ENCODE peak calls at places on chromosomes 12 and 14, in five cellular contexts. V is Calu3; E is suprapubic skin; B is CD4-positive, alpha-beta T cell; G is nephron progenitor cell. D is an unnamed sample.

GRCh38 chr12:51631591-51631990 is 40.6 kb downstream of the SCN8A start:
- DNase-seq in V (peak), G (no peak), B (no peak), E (no peak), D (no peak)

GRCh38 chr14:64147126-64147790 is 146.9 kb downstream of the ESR2 start:
- DNase-seq in G (no peak), B (no peak), V (no peak), E (no peak), D (no peak)

GRCh38 chr12:40942326-40942725 is 245.8 kb upstream of the PDZRN4 start:
- DNase-seq in G (no peak), B (no peak), V (no peak), E (no peak), D (no peak)

GRCh38 chr12:119334459-119335170 is at the start of gene CCDC60:
- DNase-seq in E (no peak), B (no peak), G (peak), V (no peak), D (no peak)

GRCh38 chr12:45623221-45623620 is 106.3 kb upstream of the ARID2 start:
- DNase-seq in G (no peak), V (no peak), E (no peak), B (no peak), D (no peak)

GRCh38 chr14:90760591-90761316 is 55.5 kb downstream of the TTC7B start:
- DNase-seq in G (no peak), E (no peak), V (peak), B (no peak), D (peak)

GRCh38 chr14:73476451-73476905 is 14.3 kb upstream of the RIOX1 start:
- DNase-seq in V (no peak), B (no peak), E (no peak), G (no peak), D (no peak)

GRCh38 chr12:3622021-3622731 is 130.7 kb downstream of the CRACR2A start:
- DNase-seq in V (no peak), G (no peak), E (no peak), B (no peak), D (no peak)

GRCh38 chr14:30333934-30334333 is 225.0 kb upstream of the G2E3 start:
- DNase-seq in G (no peak), B (no peak), V (no peak), E (no peak), D (no peak)

GRCh38 chr14:30331030-30331429 is 227.9 kb upstream of the G2E3 start:
- DNase-seq in B (no peak), E (no peak), G (no peak), V (no peak), D (no peak)

GRCh38 chr14:30332374-30332773 is 226.6 kb upstream of the G2E3 start:
- DNase-seq in B (no peak), V (no peak), E (no peak), G (no peak), D (no peak)

GRCh38 chr14:30330452-30330851 is 228.5 kb upstream of the G2E3 start:
- DNase-seq in E (no peak), V (no peak), G (no peak), B (no peak), D (no peak)
- TF ChIP-seq CTCF in E (no peak), V (no peak), G (peak), B (no peak), D (peak)

GRCh38 chr14:92951912-92952471 is 29.0 kb downstream of the CHGA start:
- DNase-seq in V (peak), G (peak), B (peak), E (no peak), D (peak)
- TF ChIP-seq CTCF in V (peak), G (peak), B (peak), E (peak), D (peak)

DNA sequence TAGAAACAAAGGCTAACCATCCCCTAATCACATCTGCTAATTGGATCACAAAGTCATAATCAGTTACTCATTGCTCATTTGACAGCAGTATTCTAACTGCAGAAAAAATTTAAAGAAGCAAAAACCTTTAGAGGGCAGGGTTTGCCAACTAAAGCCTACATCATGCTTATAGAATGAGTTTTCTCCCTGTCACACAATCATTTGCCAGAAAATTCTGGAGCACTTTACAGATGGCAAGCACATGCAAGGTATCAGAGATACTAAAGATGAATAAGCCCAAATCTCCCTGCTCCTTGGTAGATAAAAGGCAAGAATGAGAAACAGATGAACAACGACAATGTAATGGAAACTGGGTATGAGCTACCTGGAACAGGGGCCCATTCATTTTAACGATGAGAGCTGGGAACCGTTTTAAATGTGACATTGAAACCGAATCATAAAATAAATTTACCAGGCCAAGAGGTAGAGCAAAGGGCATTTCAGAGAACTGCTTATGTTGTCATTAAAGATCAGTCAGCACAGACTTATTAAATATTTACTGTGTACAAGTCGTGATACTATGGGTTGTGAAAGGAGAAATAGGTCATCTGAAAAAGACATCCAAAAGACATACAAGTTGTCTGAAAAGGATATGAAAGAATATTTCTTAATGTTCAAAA is 211.4 kb upstream of the ABCD2 start:
- DNase-seq in B (no peak), G (no peak), E (no peak), V (no peak), D (no peak)
- TF ChIP-seq CTCF in B (no peak), G (no peak), E (no peak), V (no peak), D (no peak)

GRCh38 chr12:11812558-11813421 is 163.3 kb downstream of the ETV6 start:
- DNase-seq in G (peak), B (peak), V (peak), E (no peak), D (no peak)
- TF ChIP-seq CTCF in G (peak), B (peak), V (no peak), E (no peak), D (peak)

GRCh38 chr14:21145437-21145836 is 10.4 kb downstream of the OR5AU1 start:
- DNase-seq in G (no peak), V (no peak), B (no peak), E (no peak), D (no peak)
- TF ChIP-seq CTCF in G (no peak), V (no peak), B (no peak), E (no peak), D (no peak)

GRCh38 chr12:69875416-69875815 is 50.4 kb downstream of the MYRFL start:
- DNase-seq in B (no peak), V (no peak), G (no peak), E (no peak), D (no peak)

GRCh38 chr12:69874606-69875005 is 49.6 kb downstream of the MYRFL start:
- DNase-seq in B (no peak), V (no peak), G (no peak), E (no peak), D (no peak)

GRCh38 chr12:69880566-69880965 is 55.5 kb downstream of the MYRFL start:
- DNase-seq in B (no peak), E (no peak), V (no peak), G (no peak), D (no peak)

GRCh38 chr12:69881771-69882170 is 56.7 kb downstream of the MYRFL start:
- DNase-seq in B (no peak), G (no peak), V (no peak), E (no peak), D (no peak)

DNA sequence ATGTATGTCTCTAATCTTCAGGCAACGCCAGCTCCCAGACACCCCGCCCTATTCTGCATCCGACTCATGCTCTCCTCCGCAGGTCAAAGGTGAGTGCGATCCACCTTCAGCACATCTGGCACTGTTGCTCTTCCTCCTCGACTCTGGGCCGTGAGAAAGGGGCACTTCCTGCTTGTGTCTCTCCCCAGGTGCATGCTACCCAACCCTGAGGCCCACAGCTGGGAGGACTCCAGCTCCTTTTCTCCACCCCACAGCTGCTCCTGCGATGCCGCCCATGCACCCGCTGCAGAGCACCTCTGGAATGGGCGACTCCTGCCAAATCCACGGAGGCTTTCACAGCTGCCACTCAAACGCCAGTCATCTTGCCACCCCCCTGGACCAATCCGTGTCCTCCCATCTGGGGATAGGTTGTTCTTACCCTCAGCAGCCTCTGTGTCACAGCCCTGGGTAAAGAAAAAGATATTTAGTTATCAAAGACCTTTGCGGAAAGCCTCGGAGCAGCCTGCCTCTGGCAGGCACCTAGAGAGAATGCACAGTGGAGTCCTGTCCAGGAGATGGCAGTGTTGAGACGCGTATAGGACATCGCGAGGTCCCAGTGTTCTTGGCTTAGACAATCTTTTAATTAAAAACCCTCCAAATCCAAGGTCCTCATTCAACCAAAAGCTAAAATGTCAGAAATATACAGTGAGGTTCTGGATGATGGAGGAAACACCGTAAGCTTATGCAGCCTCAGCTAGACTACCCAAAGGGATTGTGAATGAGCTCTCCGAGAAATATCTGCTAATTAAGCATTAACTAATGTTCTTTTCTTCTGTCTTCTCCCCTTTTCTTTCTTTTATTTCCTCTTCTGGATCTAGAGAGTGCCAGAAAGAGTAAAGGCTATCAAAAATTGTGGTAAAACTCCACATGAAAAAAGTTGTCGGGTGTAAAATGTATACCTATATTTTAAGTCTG is 54.3 kb downstream of the MYRFL start:
- DNase-seq in E (no peak), B (peak), V (peak), G (peak), D (no peak)
- TF ChIP-seq CTCF in E (peak), B (peak), V (peak), G (peak), D (peak)

DNA sequence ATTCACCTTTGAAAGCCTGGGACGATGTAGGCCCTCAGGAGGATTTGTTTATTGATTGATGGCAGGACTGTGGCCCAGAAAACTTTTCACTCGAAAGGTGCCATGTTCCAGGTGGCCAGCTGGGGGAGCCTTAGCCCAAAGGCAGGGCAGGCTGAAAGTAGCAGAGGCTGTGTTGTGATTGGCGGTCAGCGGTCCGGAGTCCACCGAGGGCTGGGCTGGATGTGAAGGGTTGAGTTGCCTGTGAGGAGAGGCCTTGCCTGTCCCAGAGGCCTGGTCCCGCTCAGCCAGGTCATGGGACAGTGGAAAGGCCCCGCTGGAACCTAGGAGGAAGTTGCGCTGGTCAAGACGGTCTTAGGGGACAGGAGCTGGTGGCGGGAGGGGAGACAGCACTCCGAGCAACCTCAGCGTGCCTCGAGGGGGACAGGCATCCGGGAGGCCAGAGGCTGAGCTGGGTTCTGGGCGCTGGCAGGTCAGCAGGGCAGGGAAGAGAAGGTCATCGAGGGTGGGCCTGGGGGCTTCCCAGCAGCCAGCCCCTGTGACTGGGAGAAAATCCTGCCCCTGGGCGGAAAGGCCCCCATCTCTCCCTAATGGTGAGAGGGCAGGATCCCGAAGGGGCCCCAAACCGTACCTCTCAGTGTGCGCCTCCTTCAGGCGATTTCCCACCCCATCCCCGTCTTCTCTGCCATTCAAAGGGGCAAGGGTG is 26.3 kb downstream of the CMA1 start:
- DNase-seq in E (no peak), V (peak), B (peak), G (peak), D (no peak)
- TF ChIP-seq CTCF in E (peak), V (peak), B (peak), G (peak), D (peak)

GRCh38 chr12:49615725-49616124 is 7.6 kb upstream of the PRPF40B start:
- DNase-seq in E (no peak), G (no peak), V (no peak), B (no peak), D (no peak)

GRCh38 chr12:49609059-49609874 is 3.8 kb upstream of the FAM186B start:
- DNase-seq in E (no peak), B (no peak), V (no peak), G (no peak), D (no peak)

GRCh38 chr12:49612210-49612609 is 6.8 kb upstream of the FAM186B start:
- DNase-seq in E (no peak), B (no peak), G (no peak), V (no peak), D (no peak)

DNA sequence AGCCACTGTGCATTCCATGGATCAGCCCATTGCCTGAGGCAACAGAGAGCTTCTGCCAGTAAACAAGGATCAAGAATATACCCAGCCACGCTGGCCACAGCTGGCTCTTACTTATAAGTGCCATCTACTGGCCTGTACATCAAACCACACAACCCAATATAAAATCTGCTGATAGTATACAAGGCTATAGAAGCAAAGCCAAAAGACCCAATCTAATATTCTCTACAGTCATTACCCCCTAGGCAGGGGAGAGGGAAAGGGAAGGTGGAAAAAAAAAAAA is 4.4 kb upstream of the FAM186B start:
- DNase-seq in G (no peak), V (no peak), E (no peak), B (no peak), D (no peak)
- TF ChIP-seq CTCF in G (no peak), V (no peak), E (no peak), B (no peak), D (peak)

D was measured in osteocyte.